ENCODE peak calls at places on chromosomes 3 and 15, in eight cellular contexts. One of them, this sample, is unnamed.

GRCh38 chr3:111979689-111980025 is 831 bp downstream of the ABHD10 start:
- DNase-seq in sigmoid colon: no peak
- DNase-seq in Peyer's patch: no peak
- DNase-seq in Panc1: no peak
- DNase-seq in neural progenitor cell: no peak
- DNase-seq in tibial artery: no peak
- DNase-seq in endothelial cell of umbilical vein: no peak
- DNase-seq in breast epithelium: no peak
- DNase-seq in this sample: no peak

GRCh38 chr3:87435926-87436630 is 159.7 kb upstream of the POU1F1 start:
- DNase-seq in sigmoid colon: no peak
- DNase-seq in Peyer's patch: no peak
- DNase-seq in Panc1: no peak
- DNase-seq in neural progenitor cell: no peak
- DNase-seq in tibial artery: no peak
- DNase-seq in endothelial cell of umbilical vein: no peak
- DNase-seq in breast epithelium: no peak
- DNase-seq in this sample: no peak

GRCh38 chr3:15009156-15009555 is 56.0 kb downstream of the MRPS25 start:
- DNase-seq in sigmoid colon: no peak
- DNase-seq in Peyer's patch: no peak
- DNase-seq in Panc1: no peak
- DNase-seq in neural progenitor cell: no peak
- DNase-seq in tibial artery: no peak
- DNase-seq in endothelial cell of umbilical vein: no peak
- DNase-seq in breast epithelium: no peak
- DNase-seq in this sample: no peak

GRCh38 chr3:170418422-170419300 is at the start of gene CLDN11:
- DNase-seq in sigmoid colon: peak; percentile 75
- DNase-seq in Peyer's patch: peak; percentile 51
- DNase-seq in Panc1: no peak
- DNase-seq in neural progenitor cell: peak; percentile 85
- DNase-seq in tibial artery: no peak
- DNase-seq in endothelial cell of umbilical vein: peak; percentile 22
- DNase-seq in breast epithelium: no peak
- DNase-seq in this sample: peak; percentile 36

GRCh38 chr3:9916734-9917680 is at the start of gene IL17RC:
- DNase-seq in sigmoid colon: peak; percentile 98
- DNase-seq in Peyer's patch: peak; percentile 93
- DNase-seq in Panc1: no peak
- DNase-seq in neural progenitor cell: peak; percentile 74
- DNase-seq in tibial artery: peak; percentile 89
- DNase-seq in endothelial cell of umbilical vein: peak; percentile 77
- DNase-seq in breast epithelium: peak; percentile 93
- DNase-seq in this sample: peak; percentile 39

GRCh38 chr3:108001457-108001856 is 89.4 kb downstream of the CD47 start:
- DNase-seq in sigmoid colon: no peak
- DNase-seq in Peyer's patch: peak; percentile 76
- DNase-seq in Panc1: no peak
- DNase-seq in neural progenitor cell: no peak
- DNase-seq in tibial artery: no peak
- DNase-seq in endothelial cell of umbilical vein: no peak
- DNase-seq in breast epithelium: no peak
- DNase-seq in this sample: no peak

GRCh38 chr3:100553618-100554372 is 55.6 kb upstream of the ADGRG7 start:
- DNase-seq in sigmoid colon: no peak
- DNase-seq in Peyer's patch: no peak
- DNase-seq in Panc1: no peak
- DNase-seq in neural progenitor cell: no peak
- DNase-seq in tibial artery: no peak
- DNase-seq in endothelial cell of umbilical vein: no peak
- DNase-seq in breast epithelium: no peak
- DNase-seq in this sample: no peak

GRCh38 chr3:184553385-184553784 is 8.2 kb upstream of the EPHB3 start:
- DNase-seq in sigmoid colon: no peak
- DNase-seq in Peyer's patch: no peak
- DNase-seq in Panc1: no peak
- DNase-seq in neural progenitor cell: no peak
- DNase-seq in tibial artery: no peak
- DNase-seq in endothelial cell of umbilical vein: no peak
- DNase-seq in breast epithelium: no peak
- DNase-seq in this sample: no peak

GRCh38 chr15:32652178-32652577 is 10.7 kb downstream of the SCG5 start:
- DNase-seq in sigmoid colon: no peak
- DNase-seq in Peyer's patch: no peak
- DNase-seq in Panc1: no peak
- DNase-seq in neural progenitor cell: no peak
- DNase-seq in tibial artery: no peak
- DNase-seq in endothelial cell of umbilical vein: no peak
- DNase-seq in breast epithelium: no peak
- DNase-seq in this sample: no peak

GRCh38 chr3:183518446-183519185 is 36.9 kb downstream of the KLHL6 start:
- DNase-seq in sigmoid colon: no peak
- DNase-seq in Peyer's patch: peak; percentile 35
- DNase-seq in Panc1: no peak
- DNase-seq in neural progenitor cell: peak; percentile 92
- DNase-seq in tibial artery: no peak
- DNase-seq in endothelial cell of umbilical vein: no peak
- DNase-seq in breast epithelium: no peak
- DNase-seq in this sample: no peak

GRCh38 chr3:60708191-60708975 is 542.9 kb downstream of the FHIT start:
- DNase-seq in sigmoid colon: no peak
- DNase-seq in Peyer's patch: no peak
- DNase-seq in Panc1: no peak
- DNase-seq in neural progenitor cell: no peak
- DNase-seq in tibial artery: no peak
- DNase-seq in endothelial cell of umbilical vein: no peak
- DNase-seq in breast epithelium: no peak
- DNase-seq in this sample: peak; percentile 63

GRCh38 chr15:67786646-67787045 is 38.7 kb upstream of the SKOR1 start:
- DNase-seq in sigmoid colon: no peak
- DNase-seq in Peyer's patch: no peak
- DNase-seq in Panc1: no peak
- DNase-seq in neural progenitor cell: no peak
- DNase-seq in tibial artery: no peak
- DNase-seq in endothelial cell of umbilical vein: no peak
- DNase-seq in breast epithelium: no peak
- DNase-seq in this sample: no peak

GRCh38 chr15:67397139-67397538 is 123.8 kb upstream of the C15orf61 start:
- DNase-seq in sigmoid colon: no peak
- DNase-seq in Peyer's patch: no peak
- DNase-seq in Panc1: no peak
- DNase-seq in neural progenitor cell: no peak
- DNase-seq in tibial artery: no peak
- DNase-seq in endothelial cell of umbilical vein: no peak
- DNase-seq in breast epithelium: no peak
- DNase-seq in this sample: no peak

GRCh38 chr3:11606865-11607440 is 36.8 kb downstream of the VGLL4 start:
- DNase-seq in sigmoid colon: no peak
- DNase-seq in Peyer's patch: no peak
- DNase-seq in Panc1: no peak
- DNase-seq in neural progenitor cell: no peak
- DNase-seq in tibial artery: no peak
- DNase-seq in endothelial cell of umbilical vein: no peak
- DNase-seq in breast epithelium: no peak
- DNase-seq in this sample: no peak

GRCh38 chr3:13178107-13178506 is 104.9 kb upstream of the IQSEC1 start:
- DNase-seq in sigmoid colon: no peak
- DNase-seq in Peyer's patch: no peak
- DNase-seq in Panc1: no peak
- DNase-seq in neural progenitor cell: no peak
- DNase-seq in tibial artery: peak; percentile 0
- DNase-seq in endothelial cell of umbilical vein: no peak
- DNase-seq in breast epithelium: peak; percentile 2
- DNase-seq in this sample: no peak

GRCh38 chr15:40772014-40772413 is 2.2 kb downstream of the C15orf62 start:
- DNase-seq in sigmoid colon: no peak
- DNase-seq in Peyer's patch: no peak
- DNase-seq in Panc1: no peak
- DNase-seq in neural progenitor cell: no peak
- DNase-seq in tibial artery: no peak
- DNase-seq in endothelial cell of umbilical vein: no peak
- DNase-seq in breast epithelium: no peak
- DNase-seq in this sample: no peak

GRCh38 chr3:40187945-40188344 is 121.6 kb upstream of the EIF1B start:
- DNase-seq in sigmoid colon: no peak
- DNase-seq in Peyer's patch: no peak
- DNase-seq in Panc1: no peak
- DNase-seq in neural progenitor cell: no peak
- DNase-seq in tibial artery: no peak
- DNase-seq in endothelial cell of umbilical vein: no peak
- DNase-seq in breast epithelium: no peak
- DNase-seq in this sample: no peak

GRCh38 chr15:20407553-20407952 is 134.0 kb downstream of the GOLGA6L6 start:
- DNase-seq in sigmoid colon: no peak
- DNase-seq in Peyer's patch: no peak
- DNase-seq in Panc1: no peak
- DNase-seq in neural progenitor cell: no peak
- DNase-seq in tibial artery: no peak
- DNase-seq in endothelial cell of umbilical vein: no peak
- DNase-seq in breast epithelium: no peak
- DNase-seq in this sample: no peak

GRCh38 chr15:20409247-20409646 is 132.4 kb downstream of the GOLGA6L6 start:
- DNase-seq in sigmoid colon: no peak
- DNase-seq in Peyer's patch: no peak
- DNase-seq in Panc1: no peak
- DNase-seq in neural progenitor cell: no peak
- DNase-seq in tibial artery: no peak
- DNase-seq in endothelial cell of umbilical vein: no peak
- DNase-seq in breast epithelium: no peak
- DNase-seq in this sample: no peak
- H3K9me3 ChIP-seq in sigmoid colon: no peaks in the 10 kb centered on the region
- H3K9me3 ChIP-seq in Peyer's patch: no peaks in the 10 kb centered on the region
- H3K9me3 ChIP-seq in Panc1: peaks cover 3% of the 10 kb centered on the region
- H3K9me3 ChIP-seq in neural progenitor cell: peaks cover 76% of the 10 kb centered on the region
- H3K9me3 ChIP-seq in tibial artery: peaks cover 11% of the 10 kb centered on the region
- H3K9me3 ChIP-seq in endothelial cell of umbilical vein: peaks cover 23% of the 10 kb centered on the region
- H3K9me3 ChIP-seq in breast epithelium: peaks cover 6% of the 10 kb centered on the region
- H3K9me3 ChIP-seq in this sample: peaks cover 6% of the 10 kb centered on the region

DNA sequence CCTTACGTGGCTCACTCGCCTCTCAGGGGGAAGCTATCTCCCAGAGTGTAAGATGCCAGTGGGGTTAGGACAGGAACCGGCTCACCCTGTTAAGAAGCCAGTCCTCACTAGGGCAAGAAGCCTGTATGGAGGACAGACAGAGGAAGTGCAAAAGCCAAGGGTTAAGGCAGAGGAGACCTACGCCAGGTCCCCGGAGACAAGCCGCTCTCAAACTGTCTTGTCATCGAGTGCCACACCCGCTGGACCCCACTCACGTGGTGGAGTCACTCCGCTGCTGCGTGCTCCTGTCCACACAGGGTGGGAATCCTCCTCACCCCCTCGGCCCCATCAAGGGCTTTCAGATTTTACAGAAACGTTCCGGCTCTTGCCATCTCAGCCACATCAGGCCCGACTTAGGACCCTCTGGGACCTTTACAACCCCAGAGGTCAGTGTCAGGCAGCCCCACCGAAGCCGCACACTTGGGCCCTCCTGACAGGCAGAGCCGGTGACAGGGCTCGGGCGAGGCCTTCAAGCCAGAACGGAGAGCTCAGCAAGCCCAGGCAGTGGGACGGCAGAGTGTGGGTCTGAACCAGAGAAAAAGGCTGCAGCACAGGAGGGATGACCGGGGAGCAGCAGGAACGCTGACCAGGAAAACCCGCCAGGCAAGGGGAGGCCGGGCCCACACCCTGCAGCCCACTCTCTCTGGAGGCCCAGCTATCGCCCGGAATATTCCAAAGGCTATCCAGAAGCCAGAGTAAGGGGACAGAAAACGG is 61.7 kb downstream of the XXYLT1 start:
- DNase-seq in sigmoid colon: peak; percentile 77
- DNase-seq in Peyer's patch: peak; percentile 45
- DNase-seq in Panc1: no peak
- DNase-seq in neural progenitor cell: no peak
- DNase-seq in tibial artery: no peak
- DNase-seq in endothelial cell of umbilical vein: no peak
- DNase-seq in breast epithelium: no peak
- DNase-seq in this sample: no peak
- H3K4me3 ChIP-seq in sigmoid colon: peak overlapping the region; percentile 13
- H3K4me3 ChIP-seq in Peyer's patch: no peak overlapping the region
- H3K4me3 ChIP-seq in Panc1: no peak overlapping the region
- H3K4me3 ChIP-seq in neural progenitor cell: no peak overlapping the region
- H3K4me3 ChIP-seq in tibial artery: peak overlapping the region; percentile 6
- H3K4me3 ChIP-seq in endothelial cell of umbilical vein: no peak overlapping the region
- H3K4me3 ChIP-seq in breast epithelium: peak overlapping the region; percentile 12
- H3K4me3 ChIP-seq in this sample: no peak overlapping the region

DNA sequence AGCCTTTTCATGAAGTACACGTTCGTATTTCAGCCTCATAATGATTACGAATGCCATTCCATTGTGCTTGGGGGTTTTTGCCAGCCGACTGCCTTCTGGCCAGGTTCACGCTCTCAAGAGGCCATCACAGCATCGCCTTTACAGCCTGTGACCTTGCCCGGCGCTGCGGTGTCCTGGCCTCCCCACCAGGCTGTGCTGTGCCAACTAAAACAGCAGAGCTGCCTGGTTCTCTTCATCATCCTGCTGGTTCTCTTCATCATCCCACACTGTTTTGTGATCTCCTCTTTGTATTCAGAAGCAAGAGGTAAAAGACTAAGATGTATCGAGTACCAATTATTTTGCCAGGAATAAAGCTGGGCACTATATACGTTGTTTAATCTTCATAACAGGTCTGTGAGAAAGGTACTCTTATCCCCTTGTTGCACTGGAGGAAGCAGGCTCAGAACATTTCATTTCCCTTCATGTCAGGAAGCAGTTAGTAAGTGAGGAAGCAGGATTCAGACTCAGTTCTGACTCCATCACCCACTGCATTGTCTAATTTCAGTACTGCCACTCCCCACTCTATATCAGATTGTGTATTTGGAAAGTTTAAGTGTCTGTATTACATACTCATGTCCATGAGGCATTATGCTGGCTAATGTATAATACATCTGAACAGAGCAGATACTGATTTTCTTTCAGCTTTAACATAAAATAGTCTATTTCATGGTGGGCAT is 92.7 kb downstream of the LRRC28 start:
- DNase-seq in sigmoid colon: no peak
- DNase-seq in Peyer's patch: peak; percentile 56
- DNase-seq in Panc1: no peak
- DNase-seq in neural progenitor cell: peak; percentile 54
- DNase-seq in tibial artery: no peak
- DNase-seq in endothelial cell of umbilical vein: peak; percentile 75
- DNase-seq in breast epithelium: no peak
- DNase-seq in this sample: no peak
- TF ChIP-seq CTCF in sigmoid colon: peak; percentile 38
- TF ChIP-seq CTCF in Peyer's patch: peak; percentile 14
- TF ChIP-seq CTCF in Panc1: peak; percentile 49
- TF ChIP-seq CTCF in neural progenitor cell: peak; percentile 60
- TF ChIP-seq CTCF in tibial artery: peak; percentile 58
- TF ChIP-seq CTCF in endothelial cell of umbilical vein: peak; percentile 68
- TF ChIP-seq CTCF in breast epithelium: no peak
- TF ChIP-seq CTCF in this sample: peak; percentile 15

GRCh38 chr3:44659434-44659833 is 10.9 kb downstream of the ZNF35 start:
- DNase-seq in sigmoid colon: no peak
- DNase-seq in Peyer's patch: no peak
- DNase-seq in Panc1: no peak
- DNase-seq in neural progenitor cell: no peak
- DNase-seq in tibial artery: no peak
- DNase-seq in endothelial cell of umbilical vein: no peak
- DNase-seq in breast epithelium: no peak
- DNase-seq in this sample: no peak

GRCh38 chr3:44661189-44661588 is 12.7 kb downstream of the ZNF35 start:
- DNase-seq in sigmoid colon: no peak
- DNase-seq in Peyer's patch: no peak
- DNase-seq in Panc1: no peak
- DNase-seq in neural progenitor cell: no peak
- DNase-seq in tibial artery: no peak
- DNase-seq in endothelial cell of umbilical vein: no peak
- DNase-seq in breast epithelium: no peak
- DNase-seq in this sample: no peak

GRCh38 chr3:44659015-44659414 is 10.5 kb downstream of the ZNF35 start:
- DNase-seq in sigmoid colon: no peak
- DNase-seq in Peyer's patch: no peak
- DNase-seq in Panc1: no peak
- DNase-seq in neural progenitor cell: no peak
- DNase-seq in tibial artery: no peak
- DNase-seq in endothelial cell of umbilical vein: no peak
- DNase-seq in breast epithelium: no peak
- DNase-seq in this sample: no peak
- H3K9me3 ChIP-seq in sigmoid colon: peaks cover 10% of the 10 kb centered on the region
- H3K9me3 ChIP-seq in Peyer's patch: no peaks in the 10 kb centered on the region
- H3K9me3 ChIP-seq in Panc1: peaks cover 51% of the 10 kb centered on the region
- H3K9me3 ChIP-seq in neural progenitor cell: no peaks in the 10 kb centered on the region
- H3K9me3 ChIP-seq in tibial artery: peaks cover 35% of the 10 kb centered on the region
- H3K9me3 ChIP-seq in endothelial cell of umbilical vein: peaks cover 21% of the 10 kb centered on the region
- H3K9me3 ChIP-seq in breast epithelium: peaks cover 41% of the 10 kb centered on the region
- H3K9me3 ChIP-seq in this sample: peaks cover 27% of the 10 kb centered on the region

This sample was measured in AG04450.